ENCODE peak calls at places on chromosomes 4 and X, in ten cellular contexts. A is chondrocyte, S is fibroblast of lung, T is neural progenitor cell, O is MCF 10A, C is breast epithelium, E is A549, B is fibroblast of mammary gland, G is astrocyte of the spinal cord, F is endodermal cell. L is an unnamed sample.

GRCh38 chr4:158941321-158941720 is 161.6 kb upstream of the RAPGEF2 start:
- DNase-seq in A (no peak), S (no peak), T (no peak), O (no peak), C (no peak), E (no peak), B (no peak), G (no peak), F (no peak), L (no peak)

GRCh38 chr4:189600598-189601435 is 339.9 kb upstream of the FRG1 start:
- DNase-seq in A (no peak), S (no peak), T (no peak), O (no peak), C (no peak), E (peak), B (no peak), G (no peak), F (no peak), L (no peak)

GRCh38 chr4:186826866-186827541 is 103.3 kb upstream of the FAT1 start:
- DNase-seq in A (no peak), S (no peak), T (no peak), O (no peak), C (no peak), E (no peak), B (no peak), G (no peak), F (no peak), L (no peak)

GRCh38 chr4:73311428-73311827 is 52.8 kb upstream of the ANKRD17 start:
- DNase-seq in A (no peak), S (peak), T (no peak), O (peak), C (no peak), E (peak), B (peak), G (peak), F (no peak), L (no peak)

GRCh38 chr4:152248347-152248746 is 287.5 kb downstream of the FBXW7 start:
- DNase-seq in A (no peak), S (no peak), T (no peak), O (no peak), C (no peak), E (no peak), B (no peak), G (no peak), F (no peak), L (no peak)

GRCh38 chr4:82798168-82799005 is at the start of gene SCD5:
- DNase-seq in A (no peak), S (peak), T (peak), O (peak), C (peak), E (peak), B (peak), G (peak), F (peak), L (peak)

GRCh38 chr4:79059631-79060399 is 120.6 kb upstream of the PAQR3 start:
- DNase-seq in A (no peak), S (no peak), T (no peak), O (no peak), C (no peak), E (no peak), B (no peak), G (no peak), F (no peak), L (no peak)

GRCh38 chr4:39812500-39812899 is 114.6 kb downstream of the UBE2K start:
- DNase-seq in A (no peak), S (no peak), T (no peak), O (no peak), C (no peak), E (no peak), B (no peak), G (no peak), F (peak), L (no peak)

DNA sequence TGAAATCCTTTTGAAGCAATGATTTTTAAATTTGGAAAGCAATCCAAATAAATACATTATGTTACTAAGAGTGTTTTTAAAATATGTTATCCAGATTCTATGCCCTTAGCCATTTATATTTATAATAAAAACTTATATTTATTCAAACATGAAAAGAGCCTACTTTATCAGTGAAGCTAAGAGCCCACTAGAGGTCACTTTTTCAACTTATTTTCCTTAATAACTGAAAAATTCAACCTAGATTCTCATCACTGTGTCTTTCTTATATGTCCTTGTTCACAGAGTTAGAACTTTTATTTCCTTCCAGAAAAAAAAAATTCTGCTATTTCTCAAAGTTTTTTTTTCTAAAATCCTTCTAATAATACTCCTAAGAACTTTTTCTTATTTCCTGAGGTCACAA is 23.9 kb downstream of the PRDM8 start:
- DNase-seq in A (no peak), S (peak), T (no peak), O (peak), C (no peak), E (no peak), B (peak), G (peak), F (no peak), L (no peak)
- TF ChIP-seq CTCF in A (peak), S (peak), T (peak), O (peak), C (no peak), E (peak), B (peak), G (peak), F (peak), L (peak)

GRCh38 chr4:95637047-95637600 is 88.4 kb upstream of the UNC5C start:
- DNase-seq in A (no peak), S (peak), T (peak), O (peak), C (no peak), E (peak), B (peak), G (peak), F (no peak), L (no peak)
- TF ChIP-seq CTCF in A (peak), S (peak), T (peak), O (peak), C (no peak), E (peak), B (peak), G (peak), F (peak), L (no peak)

DNA sequence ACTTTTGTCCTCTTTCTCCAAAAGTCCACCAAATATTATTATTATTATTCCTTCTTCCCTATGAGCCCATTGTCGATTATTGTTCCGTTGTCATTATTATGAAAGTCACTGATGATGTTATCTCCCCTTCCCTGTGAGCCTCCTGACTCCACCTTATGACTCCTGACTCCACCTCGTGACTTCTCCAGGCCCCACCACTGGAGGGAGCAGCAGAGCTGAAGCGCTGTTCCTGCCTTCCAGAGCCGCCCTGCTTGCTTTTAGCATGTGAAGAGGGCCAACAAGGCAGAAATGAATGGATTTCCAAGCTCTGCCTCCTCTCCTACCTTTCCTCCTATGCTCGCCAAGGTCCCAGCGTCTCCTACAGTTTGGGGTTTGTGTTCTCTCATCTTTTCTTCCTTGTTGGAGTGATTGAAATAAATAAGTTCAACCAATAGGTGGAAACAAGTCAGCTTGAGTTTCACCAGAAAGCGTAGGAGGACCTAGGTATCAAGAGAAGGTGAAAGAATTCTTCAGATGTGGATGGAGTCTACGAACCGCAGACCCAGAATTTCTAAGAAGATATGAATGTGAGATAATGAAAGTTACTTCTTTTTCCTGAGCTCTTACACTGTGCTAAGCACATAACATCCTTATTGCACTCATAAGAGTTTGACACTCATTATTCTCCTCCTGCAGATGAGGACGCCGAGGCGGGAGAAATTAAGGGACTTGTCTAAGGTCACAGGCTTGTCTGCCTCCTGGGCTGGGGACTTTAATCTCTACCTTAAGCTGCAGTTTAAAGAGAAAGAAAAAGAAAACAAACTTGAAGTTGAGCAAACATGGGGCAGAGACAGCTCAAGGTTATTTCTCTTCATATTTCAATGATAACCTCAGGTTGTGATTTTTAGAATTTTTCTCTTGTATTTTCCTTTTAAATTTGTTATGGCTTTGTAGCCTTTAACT is 26.1 kb downstream of the IGSF1 start:
- DNase-seq in A (no peak), S (peak), T (peak), O (peak), C (no peak), E (peak), B (no peak), G (no peak), F (peak), L (no peak)
- TF ChIP-seq CTCF in A (peak), S (peak), T (peak), O (peak), C (no peak), E (peak), B (peak), G (peak), F (peak), L (peak)

GRCh38 chrX:68685722-68686683 is 38.5 kb downstream of the STARD8 start:
- DNase-seq in A (no peak), S (peak), T (peak), O (no peak), C (no peak), E (peak), B (peak), G (peak), F (peak), L (peak)
- TF ChIP-seq CTCF in A (no peak), S (peak), T (peak), O (no peak), C (no peak), E (no peak), B (peak), G (no peak), F (peak), L (peak)

DNA sequence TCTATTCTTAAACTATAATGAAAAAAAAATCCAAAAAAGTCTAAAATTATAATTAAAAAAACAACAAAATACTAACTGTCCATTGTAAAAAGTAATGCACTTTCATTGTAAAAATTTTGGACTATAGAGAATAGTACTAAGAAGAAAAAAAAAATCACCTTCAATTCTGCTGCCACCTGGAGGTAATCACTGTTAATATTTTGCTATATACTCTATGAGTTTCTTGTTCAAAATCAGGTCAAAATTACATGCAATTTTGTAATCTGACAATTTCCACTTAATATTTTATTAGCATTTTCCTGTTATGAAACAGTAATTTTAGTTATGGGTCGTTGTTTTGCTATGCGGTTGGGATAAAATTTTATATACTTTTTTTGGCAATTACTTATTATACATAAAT is 62.0 kb downstream of the HTT start:
- DNase-seq in A (no peak), S (peak), T (no peak), O (peak), C (no peak), E (no peak), B (peak), G (peak), F (no peak), L (no peak)
- TF ChIP-seq CTCF in A (peak), S (peak), T (peak), O (peak), C (no peak), E (peak), B (peak), G (peak), F (peak), L (peak)

DNA sequence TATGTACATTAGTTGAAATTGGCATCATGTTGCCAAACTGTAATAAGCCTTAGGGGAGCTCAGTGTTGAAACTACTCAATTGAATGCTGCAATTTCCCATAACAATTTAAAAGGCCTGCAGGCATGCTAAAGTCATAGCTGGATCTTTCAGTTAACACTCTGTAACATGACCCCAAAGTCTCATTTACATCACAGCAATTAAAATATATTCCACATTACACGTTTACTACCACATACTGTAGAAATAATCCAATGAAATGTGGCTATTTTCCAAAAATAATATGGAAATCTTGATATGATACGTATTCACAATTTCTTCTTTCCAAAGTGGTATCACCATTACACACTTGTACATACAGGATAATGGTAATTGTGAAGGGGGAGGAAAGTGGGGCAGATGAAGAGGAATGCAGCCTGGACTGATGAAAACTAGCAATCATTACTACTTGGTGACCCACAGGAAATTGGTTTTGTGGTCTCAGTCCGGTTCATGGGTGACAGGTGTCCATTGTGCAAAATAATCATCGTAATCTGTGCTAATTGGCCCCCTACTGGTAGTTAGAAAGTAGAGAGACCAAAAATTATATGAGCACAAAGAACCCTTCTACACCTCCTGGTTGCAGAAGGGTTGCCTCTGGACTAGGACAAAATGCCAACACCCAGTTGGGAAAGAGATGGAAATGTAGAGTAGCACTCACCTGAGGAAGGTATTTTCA is 63.7 kb downstream of the TENM3 start:
- DNase-seq in A (no peak), S (peak), T (no peak), O (peak), C (no peak), E (no peak), B (peak), G (peak), F (no peak), L (no peak)
- TF ChIP-seq CTCF in A (peak), S (peak), T (no peak), O (no peak), C (no peak), E (peak), B (peak), G (peak), F (no peak), L (no peak)

L was measured in GM13977.